ENCODE peak calls at places on chromosomes 5 and 9, in five cellular contexts. C is IMR-90, M is mucosa of descending colon, E is sigmoid colon, N is AG04450. Z is an unnamed sample.

GRCh38 chr5:37553720-37554402 is 174.7 kb downstream of the WDR70 start:
- DNase-seq in C (peak; percentile 76), N (no peak), M (no peak), E (peak; percentile 71), Z (no peak)

GRCh38 chr9:127973169-127974001 is 7.4 kb downstream of the EEIG1 start:
- DNase-seq in C (no peak), N (no peak), M (peak; percentile 65), E (peak; percentile 71), Z (no peak)

GRCh38 chr9:119252671-119253299 is 116.5 kb downstream of the BRINP1 start:
- DNase-seq in C (no peak), E (no peak), N (no peak), M (no peak), Z (no peak)

GRCh38 chr9:99096409-99096808 is 8.5 kb upstream of the TGFBR1 start:
- DNase-seq in N (no peak), E (no peak), C (no peak), M (no peak), Z (no peak)

GRCh38 chr5:135041726-135042125 is 7.7 kb upstream of the PITX1 start:
- DNase-seq in C (no peak), E (no peak), N (no peak), M (peak; percentile 2), Z (peak; percentile 4)

GRCh38 chr9:14080940-14081621 is 232.9 kb downstream of the NFIB start:
- DNase-seq in M (no peak), E (no peak), C (peak; percentile 48), N (no peak), Z (no peak)

GRCh38 chr9:137295313-137296213 is 6.5 kb downstream of the NRARP start:
- DNase-seq in N (no peak), E (no peak), C (no peak), M (peak; percentile 81), Z (no peak)

GRCh38 chr5:106459541-106459940 is 1211.2 kb downstream of the EFNA5 start:
- DNase-seq in E (no peak), M (no peak), C (no peak), N (no peak), Z (no peak)

GRCh38 chr5:31122998-31123950 is 70.2 kb upstream of the CDH6 start:
- DNase-seq in E (no peak), M (no peak), N (peak; percentile 30), C (peak; percentile 78), Z (no peak)

GRCh38 chr5:135215617-135215995 is 181.6 kb upstream of the PITX1 start:
- DNase-seq in C (no peak), E (no peak), N (no peak), M (no peak), Z (peak; percentile 28)

DNA sequence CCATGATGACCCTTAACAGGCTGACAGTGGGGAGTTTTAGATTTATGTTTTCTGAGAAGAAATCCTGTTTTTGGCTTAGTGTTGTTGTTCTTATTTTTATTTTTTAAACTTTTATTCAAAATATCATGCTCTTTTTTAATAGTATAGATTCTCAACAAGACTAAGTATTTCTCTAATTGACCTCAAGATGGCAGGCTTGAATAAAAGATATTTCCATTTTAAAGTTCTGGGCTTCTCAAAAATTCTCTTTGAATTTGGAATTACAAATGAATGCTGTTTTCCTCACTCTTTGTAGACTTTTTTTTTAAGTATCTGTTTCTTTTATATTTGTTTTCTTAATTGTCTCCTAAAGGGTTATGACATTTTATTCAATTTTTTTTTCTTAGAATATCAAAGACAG is 50.0 kb upstream of the SH3GL2 start:
- DNase-seq in N (no peak), M (no peak), C (peak; percentile 10), E (no peak), Z (no peak)
- TF ChIP-seq CTCF in N (peak; percentile 34), M (no peak), C (peak; percentile 50), E (no peak), Z (peak; percentile 17)

GRCh38 chr9:90890146-90890545 is 88.5 kb downstream of the SYK start:
- DNase-seq in E (no peak), M (no peak), C (no peak), N (no peak), Z (no peak)
- H3K4me3 ChIP-seq in E (no peak overlapping the region), M (no peak overlapping the region), C (no peak overlapping the region), N (no peak overlapping the region), Z (no peak overlapping the region)

GRCh38 chr5:128838631-128839030 is 126.7 kb upstream of the SLC27A6 start:
- DNase-seq in N (no peak), C (no peak), M (no peak), E (no peak), Z (no peak)

GRCh38 chr5:128844354-128844923 is 120.8 kb upstream of the SLC27A6 start:
- DNase-seq in E (no peak), M (no peak), C (peak; percentile 28), N (no peak), Z (no peak)

GRCh38 chr5:128836571-128836970 is 128.7 kb upstream of the SLC27A6 start:
- DNase-seq in C (no peak), M (no peak), E (no peak), N (no peak), Z (no peak)

GRCh38 chr5:128842241-128842640 is 123.0 kb upstream of the SLC27A6 start:
- DNase-seq in C (no peak), E (no peak), N (no peak), M (no peak), Z (no peak)
- TF ChIP-seq CTCF in C (no peak), E (no peak), N (no peak), M (no peak), Z (no peak)

DNA sequence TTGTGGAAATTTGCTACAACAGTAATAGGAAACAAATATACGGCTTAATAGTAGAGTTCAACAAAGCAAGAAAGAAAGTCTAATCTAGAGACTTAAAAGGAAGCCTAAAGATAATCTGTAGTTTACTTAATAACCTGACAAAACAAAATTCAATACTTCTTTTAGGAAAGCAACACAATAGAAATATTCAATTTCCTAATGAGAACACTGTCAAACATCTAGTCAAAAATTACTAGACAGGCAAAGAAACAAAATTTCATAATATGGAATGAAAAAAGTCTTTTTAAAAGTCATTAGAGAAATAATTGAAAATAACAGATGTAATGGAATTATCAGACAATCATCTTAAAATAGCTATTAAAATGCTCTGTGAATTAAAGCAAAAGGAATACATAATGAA is 692.5 kb upstream of the ADAMTS16 start:
- DNase-seq in N (no peak), M (no peak), E (no peak), C (no peak), Z (no peak)
- H3K4me3 ChIP-seq in N (no peak overlapping the region), M (no peak overlapping the region), E (no peak overlapping the region), C (no peak overlapping the region), Z (no peak overlapping the region)

DNA sequence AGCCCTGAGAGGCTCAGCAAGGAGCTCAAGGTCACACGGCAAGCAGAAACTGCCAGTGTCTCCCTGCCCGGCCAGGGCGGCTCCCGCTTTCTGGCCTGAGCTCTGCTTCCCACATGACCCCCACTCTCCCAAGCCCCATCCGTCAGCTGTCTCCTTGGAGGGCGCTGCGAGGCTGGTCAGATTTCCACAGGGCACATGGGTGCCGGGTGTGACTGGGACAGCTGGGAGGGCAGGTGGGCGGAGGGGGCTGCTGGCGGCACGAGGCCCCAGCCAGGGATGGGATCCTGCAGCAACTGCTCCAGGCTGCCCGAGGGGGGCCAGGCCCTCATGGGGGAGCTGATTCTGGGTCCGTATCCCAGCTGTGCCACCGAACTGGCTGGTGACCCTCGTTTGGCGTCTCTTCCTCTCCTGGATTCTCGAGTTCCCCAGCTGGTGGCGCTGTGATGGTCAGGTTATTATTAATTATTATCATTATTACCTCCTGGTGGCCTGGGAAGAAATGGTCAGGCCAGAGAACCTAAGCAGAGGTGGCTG is 12.9 kb upstream of the WDR38 start:
- DNase-seq in C (no peak), M (no peak), E (no peak), N (no peak), Z (no peak)
- TF ChIP-seq CTCF in C (peak; percentile 39), M (no peak), E (no peak), N (peak; percentile 37), Z (peak; percentile 13)

GRCh38 chr9:35729101-35729500 is 2.9 kb downstream of the TLN1 start:
- DNase-seq in C (peak; percentile 18), E (no peak), N (no peak), M (no peak), Z (no peak)
- H3K4me3 ChIP-seq in C (peak overlapping the region; percentile 99), E (peak overlapping the region; percentile 83), N (peak overlapping the region; percentile 98), M (no peak overlapping the region), Z (peak overlapping the region; percentile 84)

GRCh38 chr5:132825824-132826391 is 4.5 kb downstream of the SHROOM1 start:
- DNase-seq in M (no peak), E (no peak), C (no peak), N (no peak), Z (peak; percentile 45)

GRCh38 chr5:132823481-132824050 is 6.9 kb downstream of the SHROOM1 start:
- DNase-seq in E (no peak), M (no peak), N (no peak), C (no peak), Z (no peak)

GRCh38 chr5:132826424-132827082 is 3.9 kb downstream of the SHROOM1 start:
- DNase-seq in N (no peak), M (no peak), C (no peak), E (no peak), Z (no peak)

GRCh38 chr5:132824426-132824825 is 6.0 kb downstream of the SHROOM1 start:
- DNase-seq in N (no peak), E (no peak), M (no peak), C (no peak), Z (no peak)

DNA sequence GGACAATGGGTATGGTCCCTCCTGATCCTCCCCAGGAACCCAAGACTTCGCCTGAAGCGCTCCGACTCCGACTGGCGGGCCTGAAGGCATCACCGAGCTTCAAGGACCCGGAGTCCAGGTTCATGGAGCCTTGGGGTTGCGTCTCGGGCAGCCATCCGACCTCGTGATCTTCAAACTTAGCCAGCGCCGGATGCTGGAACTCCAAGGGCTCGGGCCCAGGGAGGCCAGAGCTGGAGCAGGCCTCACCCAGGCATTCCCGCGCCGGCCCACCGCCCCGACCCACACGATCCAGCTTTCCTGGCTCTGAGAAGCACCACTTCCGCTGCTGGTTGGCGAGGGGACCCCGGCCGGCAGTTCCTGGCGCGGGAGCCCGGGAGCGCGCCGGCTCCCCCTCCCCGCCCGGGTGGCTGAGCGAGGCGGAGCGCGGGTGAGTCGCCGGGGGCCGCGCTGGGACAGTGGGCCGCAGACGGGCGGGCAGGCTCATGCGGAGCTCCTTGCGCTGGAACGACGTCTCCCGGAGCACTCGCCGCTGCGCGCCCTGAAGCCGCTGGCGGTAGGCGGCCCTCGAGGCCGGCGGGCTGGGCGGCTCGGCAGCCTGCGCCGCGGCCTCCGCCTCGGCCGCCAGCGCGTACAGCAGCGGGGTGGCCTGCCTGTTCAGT is 5.2 kb downstream of the SHROOM1 start:
- DNase-seq in E (no peak), M (no peak), N (no peak), C (no peak), Z (no peak)
- TF ChIP-seq CTCF in E (no peak), M (no peak), N (no peak), C (no peak), Z (no peak)